ENCODE peak calls at places on chromosomes 3 and 15, in eight cellular contexts. E, J, N, X, I, K, U and G are unnamed samples.

GRCh38 chr3:108664266-108664665 is 74.7 kb downstream of the DZIP3 start:
- DNase-seq in E (no peak), J (no peak), N (no peak), X (no peak), I (no peak), K (no peak), U (no peak), G (no peak)

GRCh38 chr3:105862217-105862616 is 6.6 kb downstream of the CBLB start:
- DNase-seq in E (no peak), J (peak), N (no peak), X (no peak), I (no peak), K (no peak), U (no peak), G (no peak)

GRCh38 chr15:59501531-59502113 is 63.6 kb downstream of the FAM81A start:
- DNase-seq in E (peak), J (peak), N (peak), X (peak), I (no peak), K (peak), U (peak), G (no peak)

GRCh38 chr3:72259755-72260589 is 475.0 kb upstream of the PROK2 start:
- DNase-seq in E (no peak), J (peak), N (no peak), X (no peak), I (no peak), K (no peak), U (peak), G (no peak)

GRCh38 chr15:52179278-52180195 is 11.7 kb downstream of the GNB5 start:
- DNase-seq in E (peak), J (peak), N (peak), X (peak), I (peak), K (peak), U (peak), G (peak)

GRCh38 chr3:98232489-98232888 is 31.6 kb upstream of the OR5H6 start:
- DNase-seq in E (no peak), J (no peak), N (no peak), X (no peak), I (no peak), K (no peak), U (no peak), G (no peak)

GRCh38 chr3:115713247-115713646 is 89.9 kb downstream of the GAP43 start:
- DNase-seq in E (peak), J (no peak), N (no peak), X (peak), I (no peak), K (peak), U (no peak), G (peak)

GRCh38 chr3:31534036-31534435 is 1.3 kb downstream of the STT3B start:
- DNase-seq in E (peak), J (no peak), N (no peak), X (no peak), I (no peak), K (no peak), U (no peak), G (no peak)

GRCh38 chr15:39124155-39124924 is 456.5 kb upstream of the THBS1 start:
- DNase-seq in E (no peak), J (no peak), N (no peak), X (no peak), I (no peak), K (no peak), U (no peak), G (no peak)

GRCh38 chr3:116280130-116280740 is 165.1 kb downstream of the LSAMP start:
- DNase-seq in E (no peak), J (no peak), N (no peak), X (no peak), I (peak), K (no peak), U (no peak), G (no peak)

GRCh38 chr3:37310666-37311050 is 136.3 kb upstream of the LRRFIP2 start:
- DNase-seq in E (no peak), J (no peak), N (no peak), X (no peak), I (no peak), K (no peak), U (no peak), G (no peak)

GRCh38 chr3:45153658-45154437 is 7.7 kb upstream of the CDCP1 start:
- DNase-seq in E (no peak), J (no peak), N (no peak), X (no peak), I (no peak), K (no peak), U (no peak), G (no peak)

GRCh38 chr3:36496734-36497133 is 116.4 kb downstream of the STAC start:
- DNase-seq in E (no peak), J (no peak), N (no peak), X (no peak), I (no peak), K (no peak), U (no peak), G (no peak)

GRCh38 chr3:159593927-159594605 is 394.6 kb upstream of the IL12A start:
- DNase-seq in E (peak), J (no peak), N (no peak), X (no peak), I (no peak), K (no peak), U (no peak), G (no peak)

GRCh38 chr3:39879581-39879980 is 70.2 kb downstream of the MYRIP start:
- DNase-seq in E (peak), J (no peak), N (no peak), X (no peak), I (no peak), K (no peak), U (no peak), G (no peak)

GRCh38 chr3:126679318-126679751 is 24.4 kb upstream of the TXNRD3 start:
- DNase-seq in E (peak), J (peak), N (peak), X (peak), I (peak), K (peak), U (peak), G (peak)

GRCh38 chr3:78951546-78951945 is 816.3 kb downstream of the ROBO1 start:
- DNase-seq in E (no peak), J (no peak), N (no peak), X (no peak), I (no peak), K (no peak), U (no peak), G (no peak)